ENCODE peak calls at places on chromosome 12, in five cellular contexts. F is SW480, L is GM19239, X is NCI-H187 treated with DMSO at 0.1 percent for 48 hours, Z is fibroblast of gingiva. N is an unnamed sample.

GRCh38 chr12:119725523-119725922 is 57.6 kb downstream of the PRKAB1 start:
- DNase-seq in F (no peak), L (no peak), X (no peak), Z (no peak), N (no peak)

GRCh38 chr12:110934093-110934852 is 13.9 kb upstream of the MYL2 start:
- DNase-seq in F (peak), L (no peak), X (no peak), Z (no peak), N (peak)

GRCh38 chr12:120358412-120359158 is 10.4 kb downstream of the MSI1 start:
- DNase-seq in F (no peak), L (no peak), X (no peak), Z (no peak), N (peak)

GRCh38 chr12:2902287-2902880 is 11.7 kb downstream of the TULP3 start:
- DNase-seq in F (no peak), L (no peak), X (no peak), Z (peak), N (no peak)

GRCh38 chr12:107336705-107337104 is 243.4 kb upstream of the CRY1 start:
- DNase-seq in F (no peak), L (no peak), X (no peak), Z (no peak), N (no peak)

GRCh38 chr12:93145086-93145485 is 216.0 kb upstream of the EEA1 start:
- DNase-seq in F (no peak), L (no peak), X (no peak), Z (no peak), N (peak)

GRCh38 chr12:20260864-20261263 is 107.5 kb upstream of the PDE3A start:
- DNase-seq in F (no peak), L (no peak), X (no peak), Z (no peak), N (no peak)

GRCh38 chr12:34121360-34121759 is 99.1 kb downstream of the ALG10 start:
- DNase-seq in F (no peak), L (no peak), X (no peak), Z (no peak), N (no peak)

GRCh38 chr12:105725054-105725453 is 394.6 kb downstream of the C12orf75 start:
- DNase-seq in F (no peak), L (no peak), X (no peak), Z (no peak), N (no peak)

N was measured in PC-9.